ENCODE peak calls at places on chromosome 19, in ten cellular contexts. A is dorsolateral prefrontal cortex, P is heart right ventricle, I is lower lobe of right lung, L is neural crest cell, T is AG04450, G is stomach, S is cardiac muscle cell, C is lung, Z is spleen. X is an unnamed sample.

GRCh38 chr19:5665781-5666513 is 14.4 kb downstream of the MICOS13 start:
- DNase-seq in S (no peak), L (no peak), I (peak), A (no peak), G (no peak), T (peak), Z (peak), C (no peak), P (no peak), X (no peak)

GRCh38 chr19:16301999-16302694 is 22.5 kb upstream of the KLF2 start:
- DNase-seq in L (no peak), T (no peak), P (no peak), C (no peak), A (no peak), S (no peak), I (no peak), Z (no peak), G (peak), X (no peak)

GRCh38 chr19:55472463-55472862 is 4.0 kb upstream of the ZNF628 start:
- DNase-seq in P (no peak), C (no peak), T (no peak), Z (no peak), L (no peak), I (no peak), S (no peak), A (no peak), G (no peak), X (no peak)

GRCh38 chr19:31378404-31378803 is 29.2 kb upstream of the TSHZ3 start:
- DNase-seq in C (no peak), T (peak), I (no peak), Z (no peak), L (no peak), A (no peak), S (no peak), P (peak), G (no peak), X (peak)

GRCh38 chr19:40785526-40785925 is 7.5 kb downstream of the RAB4B start:
- DNase-seq in C (no peak), L (no peak), I (no peak), G (no peak), P (no peak), T (no peak), A (no peak), S (no peak), Z (no peak), X (no peak)

GRCh38 chr19:38204728-38205127 is 19.3 kb downstream of the DPF1 start:
- DNase-seq in T (no peak), L (no peak), I (no peak), G (no peak), Z (no peak), S (no peak), C (no peak), P (no peak), A (no peak), X (no peak)

GRCh38 chr19:40255619-40256166 is 29.2 kb upstream of the CCNP start:
- DNase-seq in P (no peak), G (no peak), C (no peak), Z (no peak), T (no peak), A (no peak), L (no peak), S (no peak), I (no peak), X (no peak)

GRCh38 chr19:10262771-10263170 is 8.1 kb upstream of the ICAM1 start:
- DNase-seq in I (no peak), A (no peak), S (no peak), C (no peak), L (no peak), T (no peak), G (no peak), Z (no peak), P (no peak), X (no peak)

GRCh38 chr19:11421607-11422098 is 2.5 kb upstream of the RGL3 start:
- DNase-seq in C (peak), T (no peak), S (peak), Z (peak), I (peak), A (no peak), P (peak), G (peak), L (peak), X (peak)

GRCh38 chr19:45779231-45780145 is 2.8 kb downstream of the DMPK start:
- DNase-seq in L (peak), A (no peak), C (peak), T (no peak), P (peak), Z (peak), S (peak), I (peak), G (peak), X (peak)

GRCh38 chr19:40217027-40217810 is 965 bp downstream of the TTC9B start:
- DNase-seq in T (no peak), I (peak), G (peak), L (no peak), C (peak), A (peak), Z (no peak), S (peak), P (no peak), X (peak)

GRCh38 chr19:13012690-13013608 is 17.7 kb downstream of the NFIX start:
- DNase-seq in S (no peak), T (no peak), A (no peak), G (no peak), L (no peak), I (no peak), Z (no peak), P (no peak), C (no peak), X (peak)

GRCh38 chr19:48341006-48341405 is 15.7 kb downstream of the EMP3 start:
- DNase-seq in P (no peak), A (peak), G (no peak), S (no peak), C (no peak), I (no peak), L (no peak), Z (no peak), T (no peak), X (no peak)

GRCh38 chr19:39413903-39414608 is 1.6 kb downstream of the PLEKHG2 start:
- DNase-seq in C (no peak), L (no peak), A (no peak), S (peak), T (no peak), I (no peak), G (no peak), P (no peak), Z (peak), X (peak)

GRCh38 chr19:47309038-47309437 is 623 bp upstream of the C5AR1 start:
- DNase-seq in C (no peak), T (no peak), S (no peak), L (no peak), G (no peak), Z (no peak), A (no peak), I (no peak), P (no peak), X (no peak)

GRCh38 chr19:43465468-43466120 is at the start of gene LYPD3:
- DNase-seq in C (peak), L (no peak), Z (peak), I (no peak), P (no peak), G (peak), A (no peak), S (no peak), T (no peak), X (peak)

GRCh38 chr19:54893406-54893805 is 12.5 kb upstream of the NCR1 start:
- DNase-seq in S (no peak), I (no peak), Z (peak), T (no peak), L (no peak), C (no peak), A (no peak), P (no peak), G (no peak), X (no peak)

GRCh38 chr19:46958542-46958941 is 61.1 kb upstream of the NPAS1 start:
- DNase-seq in Z (no peak), S (no peak), L (no peak), C (no peak), P (no peak), A (no peak), I (no peak), G (no peak), T (no peak), X (no peak)

GRCh38 chr19:56138069-56138468 is 3.0 kb upstream of the ZNF444 start:
- DNase-seq in C (no peak), P (no peak), L (no peak), T (no peak), I (peak), G (no peak), Z (no peak), A (no peak), S (no peak), X (no peak)

GRCh38 chr19:33580026-33580644 is 41.6 kb upstream of the CHST8 start:
- DNase-seq in G (peak), L (no peak), C (no peak), A (no peak), I (no peak), P (no peak), S (no peak), Z (peak), T (no peak), X (no peak)

GRCh38 chr19:6071103-6071485 is 39.2 kb downstream of the RFX2 start:
- DNase-seq in A (no peak), Z (no peak), T (no peak), G (no peak), I (no peak), C (peak), P (no peak), L (no peak), S (no peak), X (no peak)

GRCh38 chr19:10762656-10763055 is 44.8 kb downstream of the DNM2 start:
- DNase-seq in L (no peak), G (no peak), C (no peak), A (no peak), S (no peak), I (no peak), Z (no peak), P (peak), T (no peak), X (peak)

GRCh38 chr19:39406656-39407393 is at the start of gene ZFP36:
- DNase-seq in G (peak), Z (peak), P (peak), S (peak), L (peak), T (peak), C (peak), A (peak), I (peak), X (peak)

GRCh38 chr19:21143428-21143827 is 1.6 kb downstream of the ZNF431 start:
- DNase-seq in C (no peak), A (no peak), L (no peak), P (no peak), G (no peak), Z (no peak), S (no peak), T (no peak), I (no peak), X (no peak)

GRCh38 chr19:49094505-49095482 is 9.5 kb downstream of the SNRNP70 start:
- DNase-seq in S (no peak), T (no peak), G (no peak), Z (no peak), L (no peak), P (peak), I (no peak), C (no peak), A (no peak), X (no peak)

GRCh38 chr19:23310729-23311211 is 60.6 kb upstream of the ZNF724 start:
- DNase-seq in A (no peak), Z (no peak), I (no peak), G (no peak), C (no peak), T (no peak), L (no peak), S (no peak), P (no peak), X (no peak)

GRCh38 chr19:16338470-16339360 is 14.1 kb downstream of the KLF2 start:
- DNase-seq in L (no peak), T (peak), G (no peak), I (peak), S (no peak), C (no peak), Z (peak), P (no peak), A (no peak), X (peak)

GRCh38 chr19:31329819-31330218 is 19.4 kb downstream of the TSHZ3 start:
- DNase-seq in A (no peak), S (no peak), Z (no peak), G (no peak), L (no peak), C (no peak), I (no peak), T (no peak), P (no peak), X (no peak)

GRCh38 chr19:42634409-42635232 is 39.9 kb upstream of the CEACAM8 start:
- DNase-seq in P (no peak), S (no peak), L (no peak), G (peak), Z (no peak), A (no peak), C (no peak), T (no peak), I (no peak), X (peak)

GRCh38 chr19:45730389-45731288 is at the start of gene FBXO46:
- DNase-seq in G (peak), T (peak), P (peak), C (peak), S (peak), A (peak), L (peak), I (peak), Z (peak), X (peak)

GRCh38 chr19:41868989-41869300 is 8.1 kb upstream of the CD79A start:
- DNase-seq in A (no peak), Z (no peak), S (no peak), C (no peak), T (no peak), L (no peak), P (no peak), I (no peak), G (no peak), X (no peak)

GRCh38 chr19:16400911-16401675 is 70.7 kb downstream of the EPS15L1 start:
- DNase-seq in L (no peak), S (no peak), A (peak), T (no peak), I (no peak), P (no peak), G (no peak), C (no peak), Z (peak), X (no peak)

GRCh38 chr19:10894911-10895213 is 23.5 kb downstream of the CARM1 start:
- DNase-seq in C (no peak), G (no peak), Z (no peak), S (no peak), A (no peak), P (no peak), I (no peak), L (no peak), T (no peak), X (no peak)

GRCh38 chr19:47755065-47755761 is 9.9 kb downstream of the NOP53 start:
- DNase-seq in L (no peak), T (no peak), Z (no peak), A (no peak), G (no peak), S (no peak), C (no peak), P (no peak), I (no peak), X (no peak)

GRCh38 chr19:46469541-46470185 is 1.7 kb downstream of the PNMA8A start:
- DNase-seq in T (no peak), L (no peak), Z (no peak), C (no peak), I (no peak), A (no peak), P (no peak), S (no peak), G (no peak), X (no peak)

GRCh38 chr19:47564081-47564480 is 8.9 kb downstream of the ZNF541 start:
- DNase-seq in C (no peak), L (no peak), A (no peak), Z (no peak), G (peak), S (no peak), T (no peak), P (no peak), I (no peak), X (peak)

DNA sequence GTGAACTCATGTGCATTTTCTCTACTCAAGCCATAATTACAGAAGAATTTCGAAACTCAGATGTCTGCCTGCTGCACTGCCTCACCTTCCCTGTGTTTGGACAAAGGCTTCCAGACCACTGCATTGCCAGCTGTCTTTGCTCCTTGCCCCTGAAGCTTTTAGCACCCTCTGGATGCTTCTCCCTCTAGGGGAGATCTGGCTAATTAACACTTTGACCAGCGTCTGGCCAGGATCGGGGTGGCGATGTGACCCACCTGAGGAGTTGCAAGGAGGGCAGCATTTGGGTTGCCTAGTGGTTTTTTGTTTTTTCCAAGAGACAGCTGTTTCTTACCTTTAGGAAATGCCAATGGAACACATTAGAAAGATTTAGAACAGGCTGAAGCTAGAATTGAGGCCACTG is 127.7 kb upstream of the ZNF536 start:
- DNase-seq in A (no peak), Z (no peak), S (no peak), I (no peak), L (no peak), C (no peak), T (no peak), G (no peak), P (no peak), X (no peak)
- TF ChIP-seq CTCF in A (no peak), Z (no peak), S (no peak), I (no peak), L (no peak), C (no peak), T (no peak), G (no peak), P (no peak), X (no peak)

GRCh38 chr19:51664997-51665396 is 18.4 kb upstream of the SIGLEC14 start:
- DNase-seq in C (no peak), L (no peak), T (no peak), G (no peak), Z (no peak), I (no peak), S (no peak), P (no peak), A (no peak), X (no peak)
- TF ChIP-seq CTCF in C (no peak), L (peak), T (peak), G (no peak), Z (no peak), I (no peak), S (peak), P (peak), A (no peak), X (no peak)

DNA sequence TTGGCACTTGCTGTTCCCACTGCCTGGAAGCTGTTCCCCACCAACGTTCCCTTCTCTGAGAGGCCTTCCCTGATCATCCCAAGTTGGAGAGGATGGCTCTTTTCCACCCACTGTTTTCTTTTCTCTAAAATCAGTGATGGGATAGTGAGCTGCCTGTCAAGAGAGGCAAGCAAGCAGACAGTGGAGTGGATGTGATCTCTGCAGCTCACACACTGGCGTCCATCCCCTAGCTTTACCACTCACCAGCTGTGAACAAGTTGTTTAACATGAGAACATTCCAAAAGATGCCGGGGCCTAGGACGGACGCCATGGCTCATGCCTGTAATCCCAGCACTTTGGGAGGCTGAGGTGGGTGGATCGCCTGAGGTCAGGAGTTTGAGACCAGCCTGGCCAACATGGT is 28.0 kb upstream of the SEMA6B start:
- DNase-seq in A (no peak), P (no peak), Z (no peak), C (no peak), I (no peak), T (no peak), S (no peak), L (no peak), G (no peak), X (no peak)
- TF ChIP-seq CTCF in A (no peak), P (no peak), Z (no peak), C (no peak), I (no peak), T (no peak), S (no peak), L (no peak), G (no peak), X (no peak)

GRCh38 chr19:680287-681028 is 4.3 kb downstream of the FSTL3 start:
- DNase-seq in C (peak), S (peak), Z (peak), G (peak), I (peak), T (peak), L (peak), P (peak), A (peak), X (peak)
- TF ChIP-seq CTCF in C (peak), S (peak), Z (no peak), G (no peak), I (peak), T (peak), L (peak), P (peak), A (no peak), X (peak)

DNA sequence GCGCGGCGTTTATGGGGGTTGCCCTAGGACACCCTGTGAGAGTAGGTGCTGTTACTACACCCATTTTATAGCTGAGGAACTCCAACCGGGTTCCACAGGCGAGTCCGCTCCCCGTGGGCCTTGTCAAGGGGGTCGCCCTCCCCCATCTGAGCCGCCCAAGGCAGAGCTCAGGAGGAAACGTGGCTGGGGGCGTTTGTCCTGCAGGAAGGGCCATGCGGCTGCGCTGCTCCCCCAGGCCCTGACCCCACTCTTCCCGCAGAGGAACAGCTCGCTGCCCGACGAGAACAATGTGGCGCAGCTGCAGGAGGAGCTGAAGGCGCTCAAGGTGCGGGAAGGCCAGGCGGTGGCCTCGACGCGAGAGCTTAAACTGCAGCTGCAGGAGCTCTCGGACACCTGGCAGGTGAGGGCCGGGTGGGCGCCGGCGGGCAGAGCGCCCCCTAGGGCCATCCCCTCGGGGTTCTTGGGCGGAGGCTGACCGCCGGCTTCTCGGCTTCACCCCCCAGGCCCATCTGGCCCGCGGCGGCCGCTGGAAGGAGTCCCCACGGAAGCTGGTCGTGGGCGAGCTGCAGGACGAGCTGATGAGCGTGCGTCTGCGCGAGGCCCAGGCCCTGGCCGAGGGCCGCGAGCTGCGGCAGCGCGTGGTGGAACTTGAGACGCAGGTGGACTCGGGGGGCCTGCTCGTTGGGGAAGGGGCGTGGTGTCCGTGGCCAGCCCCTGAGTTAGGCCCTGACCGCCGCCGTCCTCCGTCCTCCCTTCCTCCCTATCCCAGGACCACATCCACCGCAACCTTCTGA is 12.4 kb downstream of the PRR36 start:
- DNase-seq in P (no peak), T (no peak), C (no peak), S (no peak), Z (no peak), G (no peak), I (no peak), L (no peak), A (no peak), X (no peak)
- TF ChIP-seq CTCF in P (no peak), T (no peak), C (no peak), S (no peak), Z (no peak), G (no peak), I (peak), L (peak), A (no peak), X (no peak)

DNA sequence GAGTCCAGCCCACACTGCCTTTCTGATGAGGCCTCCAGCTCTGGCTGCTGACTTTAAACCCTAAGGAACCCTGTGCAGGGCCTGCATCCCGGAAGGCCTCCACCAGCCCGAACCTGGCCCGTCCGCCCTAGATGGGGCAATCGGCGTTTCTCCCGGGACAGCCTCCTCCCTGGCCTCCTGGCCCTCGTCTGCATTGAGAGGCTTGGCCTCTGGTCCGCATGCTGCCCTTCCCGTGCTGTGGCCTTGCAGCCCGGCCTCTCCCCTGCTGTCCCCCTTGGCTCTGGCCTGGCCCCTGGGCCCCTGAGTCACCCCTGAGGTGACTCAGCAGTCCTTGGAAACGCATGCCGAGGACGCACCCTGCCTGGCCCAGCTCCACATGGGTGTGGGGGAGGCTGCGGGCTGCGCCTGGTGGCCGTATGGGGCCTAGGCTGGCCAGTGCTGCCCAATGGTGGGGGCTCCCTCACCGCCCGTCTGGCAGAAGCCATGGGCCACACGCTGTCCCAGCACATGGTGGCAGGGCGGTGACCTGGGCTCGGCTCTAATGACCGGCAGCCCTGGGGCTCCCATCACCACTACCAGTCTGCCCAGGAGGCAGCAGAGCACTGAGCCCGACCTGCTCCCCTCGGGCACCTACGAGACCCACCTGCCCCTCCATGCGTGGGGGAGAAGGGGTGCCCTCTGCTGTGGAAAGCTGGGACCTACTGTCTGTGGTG is 25.7 kb downstream of the SH3GL1 start:
- DNase-seq in G (peak), A (no peak), P (peak), S (no peak), C (peak), T (no peak), I (peak), L (no peak), Z (no peak), X (peak)
- TF ChIP-seq CTCF in G (no peak), A (no peak), P (no peak), S (no peak), C (no peak), T (no peak), I (no peak), L (no peak), Z (no peak), X (no peak)

X was measured in transverse colon.